ENCODE peak calls at places on chromosome 9, in five cellular contexts. A, S, I, Q and C are unnamed samples.

GRCh38 chr9:27356446-27356845 is 59.5 kb upstream of the EQTN start:
- DNase-seq in I (no peak), S (no peak), A (no peak), Q (no peak), C (no peak)

GRCh38 chr9:109856785-109857184 is 76.8 kb downstream of the PALM2AKAP2 start:
- DNase-seq in S (no peak), I (no peak), A (no peak), Q (no peak), C (no peak)

GRCh38 chr9:96344458-96345180 is 38.9 kb downstream of the SLC35D2 start:
- DNase-seq in A (no peak), I (peak), S (no peak), Q (peak), C (peak)

GRCh38 chr9:127182901-127183746 is 60.7 kb upstream of the ANGPTL2 start:
- DNase-seq in I (no peak), Q (no peak), A (no peak), S (no peak), C (no peak)

GRCh38 chr9:95533996-95534680 is 17.4 kb upstream of the PTCH1 start:
- DNase-seq in A (no peak), Q (no peak), S (no peak), I (no peak), C (no peak)

GRCh38 chr9:134136117-134136996 is 475 bp downstream of the WDR5 start:
- DNase-seq in A (peak), S (no peak), Q (no peak), I (no peak), C (peak)

GRCh38 chr9:100581081-100581480 is 3.2 kb downstream of the CAVIN4 start:
- DNase-seq in A (no peak), Q (no peak), I (no peak), S (no peak), C (no peak)

GRCh38 chr9:23941051-23941450 is 115.0 kb upstream of the ELAVL2 start:
- DNase-seq in S (no peak), A (no peak), Q (no peak), I (no peak), C (no peak)

GRCh38 chr9:91207481-91207888 is 154.2 kb downstream of the AUH start:
- DNase-seq in S (no peak), I (no peak), Q (peak), A (no peak), C (no peak)

GRCh38 chr9:123338710-123339665 is 17.0 kb upstream of the CRB2 start:
- DNase-seq in I (no peak), Q (no peak), S (peak), A (no peak), C (peak)

GRCh38 chr9:131021785-131022184 is 12.8 kb downstream of the LAMC3 start:
- DNase-seq in I (no peak), S (no peak), Q (no peak), A (no peak), C (no peak)

GRCh38 chr9:136093995-136094881 is 851 bp downstream of the NACC2 start:
- DNase-seq in A (no peak), I (no peak), S (peak), Q (peak), C (peak)

GRCh38 chr9:90999425-91000397 is 198.1 kb downstream of the SYK start:
- DNase-seq in Q (peak), I (no peak), S (no peak), A (no peak), C (no peak)

GRCh38 chr9:138104251-138105122 is 226.9 kb downstream of the CACNA1B start:
- DNase-seq in S (no peak), I (no peak), A (no peak), Q (no peak), C (no peak)

GRCh38 chr9:100324594-100325200 is 28.0 kb downstream of the TEX10 start:
- DNase-seq in A (no peak), S (no peak), Q (peak), I (no peak), C (no peak)

GRCh38 chr9:118215544-118215943 is 511.3 kb downstream of the TLR4 start:
- DNase-seq in A (no peak), I (no peak), Q (no peak), S (no peak), C (no peak)

GRCh38 chr9:133471551-133472276 is 7.2 kb downstream of the SLC2A6 start:
- DNase-seq in A (no peak), S (peak), I (no peak), Q (no peak), C (peak)

GRCh38 chr9:5817776-5818336 is 15.1 kb downstream of the ERMP1 start:
- DNase-seq in S (no peak), I (no peak), A (no peak), Q (no peak), C (no peak)

GRCh38 chr9:71506821-71507220 is 261.5 kb downstream of the CEMIP2 start:
- DNase-seq in A (no peak), S (no peak), I (no peak), Q (peak), C (peak)

GRCh38 chr9:69898714-69899209 is 78.1 kb downstream of the CFAP95 start:
- DNase-seq in A (no peak), Q (peak), S (no peak), I (no peak), C (no peak)

GRCh38 chr9:111743275-111743674 is 51.5 kb downstream of the SHOC1 start:
- DNase-seq in S (no peak), I (no peak), Q (peak), A (no peak), C (no peak)

GRCh38 chr9:13427587-13427986 is 148.1 kb upstream of the MPDZ start:
- DNase-seq in I (peak), A (no peak), S (no peak), Q (peak), C (no peak)